ENCODE peak calls at places on chromosomes 1 and 21, in nine cellular contexts. O is H7, V is K562, C is heart left ventricle, D is iPS DF 6.9, U is neural progenitor cell, R is body of pancreas, E is cardiac muscle cell, P is aorta. B is an unnamed sample. For H3K27me3, the result is how much of the 10 kb centered on the place peaks cover.

GRCh38 chr1:116372186-116372585 is 858 bp upstream of the ATP1A1 start:
- DNase-seq in O (peak), V (no peak), C (no peak), D (no peak), U (no peak), R (no peak), E (no peak), P (no peak), B (no peak)

GRCh38 chr21:33587792-33588484 is 546 bp downstream of the DONSON start:
- DNase-seq in O (peak), V (peak), C (peak), D (no peak), U (peak), R (peak), E (peak), P (peak), B (peak)

GRCh38 chr1:183896466-183897026 is 91.6 kb downstream of the RGL1 start:
- DNase-seq in O (no peak), V (no peak), C (no peak), D (no peak), U (no peak), R (no peak), E (no peak), P (no peak), B (no peak)

GRCh38 chr1:179164494-179164893 is 65.0 kb downstream of the ABL2 start:
- DNase-seq in O (peak), V (no peak), C (no peak), D (no peak), U (no peak), R (no peak), E (no peak), P (no peak), B (no peak)

GRCh38 chr1:78145105-78145580 is 99.4 kb downstream of the GIPC2 start:
- DNase-seq in O (peak), V (peak), C (peak), D (no peak), U (peak), R (peak), E (peak), P (peak), B (peak)

GRCh38 chr1:63674238-63674864 is 81.1 kb downstream of the PGM1 start:
- DNase-seq in O (peak), V (peak), C (peak), D (peak), U (peak), R (peak), E (peak), P (peak), B (peak)

GRCh38 chr1:169694304-169694703 is 17.1 kb downstream of the SELL start:
- DNase-seq in O (no peak), V (no peak), C (no peak), D (no peak), U (no peak), R (no peak), E (no peak), P (no peak), B (no peak)

GRCh38 chr1:169594391-169594790 is 8.1 kb upstream of the F5 start:
- DNase-seq in O (no peak), V (no peak), C (no peak), D (no peak), U (no peak), R (no peak), E (no peak), P (no peak), B (no peak)

GRCh38 chr1:181179980-181180964 is 91.8 kb downstream of the IER5 start:
- DNase-seq in O (peak), V (no peak), C (peak), D (no peak), U (peak), R (peak), E (peak), P (no peak), B (peak)

GRCh38 chr21:25790122-25790951 is 55.6 kb downstream of the GABPA start:
- DNase-seq in O (peak), V (no peak), C (no peak), D (no peak), U (peak), R (no peak), E (peak), P (no peak), B (no peak)

GRCh38 chr1:162670928-162671663 is 38.8 kb downstream of the DDR2 start:
- DNase-seq in O (no peak), V (no peak), C (no peak), D (no peak), U (no peak), R (no peak), E (no peak), P (no peak), B (no peak)
- H3K27me3 ChIP-seq in O (under half), V (under half), C (under half), D (under half), U (under half), R (under half), E (under half), P (under half), B (under half)

DNA sequence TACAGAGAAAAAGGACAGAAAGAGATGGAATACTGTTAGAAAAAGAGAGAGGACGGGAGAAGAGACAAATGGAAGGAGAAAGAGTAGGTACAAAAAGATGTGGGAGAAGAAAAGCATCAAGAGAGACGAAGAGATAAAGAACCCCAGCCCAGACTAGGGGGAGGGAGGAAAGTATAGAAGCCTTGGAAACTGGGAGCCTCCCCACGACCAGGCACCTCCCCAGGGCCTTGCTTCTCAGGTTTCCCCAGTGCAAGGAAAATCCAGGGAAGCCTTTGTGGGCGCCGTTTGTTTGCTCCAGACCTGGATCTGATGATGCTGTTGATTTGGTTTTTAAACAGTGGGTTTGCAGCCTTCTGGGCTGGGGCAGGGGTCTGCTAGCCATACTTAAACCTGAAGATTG is 15.2 kb upstream of the ALX3 start:
- DNase-seq in O (peak), V (no peak), C (no peak), D (no peak), U (peak), R (no peak), E (no peak), P (no peak), B (no peak)
- H3K27me3 ChIP-seq in O (half or more), V (half or more), C (under half), D (half or more), U (half or more), R (under half), E (half or more), P (under half), B (under half)

GRCh38 chr21:30552782-30553181 is 8.3 kb downstream of the KRTAP19-7 start:
- DNase-seq in O (no peak), V (no peak), C (no peak), D (no peak), U (no peak), R (no peak), E (no peak), P (no peak), B (no peak)
- H3K27me3 ChIP-seq in O (under half), V (under half), C (under half), D (under half), U (under half), R (under half), E (under half), P (under half), B (under half)

DNA sequence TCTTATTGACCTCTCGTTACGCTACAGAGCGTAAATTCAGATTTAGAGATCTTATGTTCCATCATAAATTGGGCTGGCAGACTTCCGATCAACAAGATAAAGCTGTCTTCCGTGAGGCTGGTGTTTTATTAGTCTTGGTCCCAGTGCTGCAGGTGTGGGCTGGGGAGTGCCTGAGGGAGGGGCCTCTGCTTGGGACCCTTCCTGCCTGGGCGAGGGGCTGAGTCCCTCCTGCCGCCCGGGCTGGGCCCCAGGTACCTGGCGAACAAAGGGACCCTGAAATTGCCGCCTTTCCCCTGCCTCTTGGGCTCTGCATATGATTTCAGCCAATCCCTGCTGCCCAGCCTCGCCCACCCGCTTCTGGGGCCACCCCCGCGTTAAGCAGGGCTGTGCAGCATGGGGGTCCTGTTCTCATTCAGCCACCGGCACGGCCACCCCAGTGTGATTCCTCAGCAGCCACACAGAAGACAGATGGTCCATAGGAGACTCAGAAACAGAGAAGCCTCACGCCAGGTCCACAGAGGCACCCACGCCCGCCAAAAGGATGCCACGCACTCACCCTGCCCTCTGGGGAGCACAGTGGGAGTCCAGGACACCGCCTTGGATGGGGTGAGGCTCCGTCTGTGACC is 6.1 kb upstream of the SAMD11 start:
- DNase-seq in O (no peak), V (no peak), C (no peak), D (no peak), U (no peak), R (no peak), E (no peak), P (peak), B (no peak)
- H3K27me3 ChIP-seq in O (half or more), V (half or more), C (half or more), D (under half), U (half or more), R (under half), E (under half), P (under half), B (under half)

GRCh38 chr1:212938846-212939245 is 11.5 kb upstream of the VASH2 start:
- DNase-seq in O (no peak), V (no peak), C (no peak), D (no peak), U (no peak), R (no peak), E (no peak), P (no peak), B (no peak)
- H3K27me3 ChIP-seq in O (under half), V (under half), C (under half), D (under half), U (under half), R (under half), E (under half), P (under half), B (under half)

DNA sequence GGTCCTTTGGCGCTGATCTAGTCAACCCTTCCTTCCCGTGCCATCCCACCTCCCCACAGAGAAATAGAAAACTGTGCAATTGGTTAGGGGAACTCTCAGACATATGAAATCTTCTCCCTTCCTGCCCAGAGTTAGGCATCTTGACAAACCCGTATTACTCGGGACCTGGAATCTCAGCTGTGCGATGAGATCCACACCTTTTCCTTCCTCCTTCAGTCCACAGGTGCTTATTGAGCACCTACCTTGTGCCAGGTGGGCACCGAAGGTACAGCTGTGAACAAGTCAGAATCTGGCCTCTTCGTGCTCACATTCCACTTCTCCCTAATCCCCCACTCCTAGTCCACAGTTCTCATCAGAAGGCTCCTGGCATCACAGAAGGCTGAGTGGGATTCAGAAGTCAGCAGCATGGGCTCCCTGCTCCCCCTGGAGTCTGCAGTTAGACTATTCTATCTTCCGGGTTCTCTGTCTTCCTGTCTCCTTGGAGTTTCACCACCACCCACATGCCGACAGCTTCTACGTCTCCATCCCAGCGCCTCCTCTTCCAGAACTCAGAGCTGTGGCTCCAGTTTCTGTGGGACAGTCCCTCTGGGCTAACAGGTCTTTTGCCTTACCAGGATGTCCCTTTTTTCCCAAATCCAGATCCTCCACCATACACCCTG is 23.0 kb downstream of the KNCN start:
- DNase-seq in O (peak), V (peak), C (no peak), D (no peak), U (peak), R (no peak), E (peak), P (no peak), B (no peak)
- H3K27me3 ChIP-seq in O (half or more), V (under half), C (half or more), D (under half), U (half or more), R (under half), E (half or more), P (under half), B (under half)

DNA sequence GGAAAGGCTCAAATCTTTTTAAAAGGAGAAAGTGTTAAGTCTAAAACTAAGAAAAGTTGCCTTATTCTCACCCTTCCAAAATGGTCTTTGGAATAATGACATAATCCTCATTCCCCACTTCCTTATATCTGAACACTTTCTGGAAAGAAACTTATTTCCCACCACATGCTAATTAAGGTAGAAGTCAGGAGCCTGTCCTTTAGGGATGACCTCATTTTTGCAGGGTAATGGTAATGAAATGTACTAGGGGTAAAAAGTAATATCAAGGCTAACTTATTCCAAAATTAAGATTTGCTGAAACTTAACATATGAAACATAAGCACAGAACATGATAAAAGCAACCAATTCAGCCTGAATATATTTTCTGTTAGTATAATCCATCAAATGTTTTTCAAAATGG is 29.4 kb upstream of the C1orf185 start:
- DNase-seq in O (no peak), V (no peak), C (no peak), D (no peak), U (no peak), R (no peak), E (no peak), P (no peak), B (no peak)
- H3K27me3 ChIP-seq in O (under half), V (under half), C (under half), D (under half), U (under half), R (under half), E (under half), P (under half), B (under half)

DNA sequence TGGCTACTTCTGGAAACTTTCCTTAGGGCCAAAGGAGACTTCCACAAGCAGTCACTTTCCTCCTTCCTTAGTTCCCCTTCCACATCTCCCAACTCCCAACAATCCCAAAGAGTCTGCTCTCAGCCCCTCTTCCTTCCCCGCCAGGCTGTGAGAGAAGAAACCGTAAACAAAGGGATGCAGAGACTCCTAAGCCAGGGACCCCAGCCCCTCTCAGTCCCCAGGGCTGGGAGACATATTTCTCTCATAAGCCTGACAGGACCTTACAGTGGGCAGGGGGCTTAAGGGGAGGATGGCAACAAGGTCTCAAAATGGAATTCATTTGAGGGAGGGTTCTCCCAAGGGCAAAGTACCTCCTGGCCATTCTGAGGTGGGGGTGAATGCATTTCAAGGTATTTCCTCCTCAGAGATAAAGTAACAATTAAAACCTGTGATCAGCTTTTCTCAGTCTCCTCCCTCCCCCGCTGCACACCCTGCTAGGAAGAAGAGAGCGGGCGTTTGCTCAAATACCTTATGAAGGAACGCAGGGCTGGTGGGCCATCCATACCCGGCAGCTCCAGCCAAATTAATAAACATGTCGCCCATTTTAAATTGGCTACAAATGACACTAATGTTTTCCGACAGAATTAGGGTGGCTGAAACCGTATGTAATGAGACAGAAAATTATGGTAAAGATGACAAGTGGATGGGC is 4.0 kb downstream of the BARHL2 start:
- DNase-seq in O (peak), V (no peak), C (no peak), D (no peak), U (no peak), R (no peak), E (no peak), P (no peak), B (no peak)
- H3K27me3 ChIP-seq in O (half or more), V (half or more), C (half or more), D (half or more), U (half or more), R (under half), E (half or more), P (under half), B (under half)

B was measured in testis.